ENCODE peak calls at places on chromosome 9, in six cellular contexts. One of them, this sample, is unnamed.

GRCh38 chr9:875119-875962 is 33.8 kb downstream of the DMRT1 start:
- DNase-seq in PC-3: no peak
- DNase-seq in HL-60: no peak
- DNase-seq in AG04450: no peak
- DNase-seq in PC-9: no peak
- DNase-seq in endothelial cell: no peak
- DNase-seq in this sample: no peak

GRCh38 chr9:122219856-122220672 is 8.7 kb downstream of the LHX6 start:
- DNase-seq in PC-3: no peak
- DNase-seq in HL-60: no peak
- DNase-seq in AG04450: no peak
- DNase-seq in PC-9: no peak
- DNase-seq in endothelial cell: peak
- DNase-seq in this sample: no peak

GRCh38 chr9:15889555-15889954 is 336.7 kb downstream of the CCDC171 start:
- DNase-seq in PC-3: no peak
- DNase-seq in HL-60: no peak
- DNase-seq in AG04450: no peak
- DNase-seq in PC-9: no peak
- DNase-seq in endothelial cell: no peak
- DNase-seq in this sample: no peak

GRCh38 chr9:81671880-81672280 is 17.5 kb downstream of the TLE1 start:
- DNase-seq in PC-3: no peak
- DNase-seq in HL-60: no peak
- DNase-seq in AG04450: no peak
- DNase-seq in PC-9: no peak
- DNase-seq in endothelial cell: no peak
- DNase-seq in this sample: no peak

GRCh38 chr9:16509946-16510504 is 360.4 kb downstream of the BNC2 start:
- DNase-seq in PC-3: peak
- DNase-seq in HL-60: no peak
- DNase-seq in AG04450: no peak
- DNase-seq in PC-9: no peak
- DNase-seq in endothelial cell: no peak
- DNase-seq in this sample: no peak

GRCh38 chr9:1048853-1049252 is 1.3 kb upstream of the DMRT2 start:
- DNase-seq in PC-3: no peak
- DNase-seq in HL-60: no peak
- DNase-seq in AG04450: no peak
- DNase-seq in PC-9: no peak
- DNase-seq in endothelial cell: no peak
- DNase-seq in this sample: no peak

GRCh38 chr9:123511326-123511974 is 155.5 kb downstream of the CRB2 start:
- DNase-seq in PC-3: no peak
- DNase-seq in HL-60: no peak
- DNase-seq in AG04450: no peak
- DNase-seq in PC-9: no peak
- DNase-seq in endothelial cell: no peak
- DNase-seq in this sample: no peak

GRCh38 chr9:131672451-131672850 is 67.4 kb downstream of the RAPGEF1 start:
- DNase-seq in PC-3: no peak
- DNase-seq in HL-60: no peak
- DNase-seq in AG04450: no peak
- DNase-seq in PC-9: no peak
- DNase-seq in endothelial cell: no peak
- DNase-seq in this sample: no peak

GRCh38 chr9:133731876-133732321 is 6.3 kb downstream of the SARDH start:
- DNase-seq in PC-3: peak
- DNase-seq in HL-60: no peak
- DNase-seq in AG04450: no peak
- DNase-seq in PC-9: peak
- DNase-seq in endothelial cell: no peak
- DNase-seq in this sample: no peak

GRCh38 chr9:116270559-116270958 is 117.0 kb downstream of the PAPPA start:
- DNase-seq in PC-3: no peak
- DNase-seq in HL-60: no peak
- DNase-seq in AG04450: no peak
- DNase-seq in PC-9: no peak
- DNase-seq in endothelial cell: no peak
- DNase-seq in this sample: no peak

GRCh38 chr9:108991479-108991878 is 21.8 kb downstream of the CTNNAL1 start:
- DNase-seq in PC-3: peak
- DNase-seq in HL-60: no peak
- DNase-seq in AG04450: no peak
- DNase-seq in PC-9: no peak
- DNase-seq in endothelial cell: no peak
- DNase-seq in this sample: no peak

GRCh38 chr9:128389395-128390149 is 18.4 kb downstream of the URM1 start:
- DNase-seq in PC-3: no peak
- DNase-seq in HL-60: no peak
- DNase-seq in AG04450: no peak
- DNase-seq in PC-9: no peak
- DNase-seq in endothelial cell: no peak
- DNase-seq in this sample: no peak

GRCh38 chr9:110479481-110479880 is 100.1 kb downstream of the SVEP1 start:
- DNase-seq in PC-3: no peak
- DNase-seq in HL-60: no peak
- DNase-seq in AG04450: no peak
- DNase-seq in PC-9: no peak
- DNase-seq in endothelial cell: no peak
- DNase-seq in this sample: no peak

GRCh38 chr9:21470126-21470525 is 12.0 kb downstream of the IFNE start:
- DNase-seq in PC-3: no peak
- DNase-seq in HL-60: no peak
- DNase-seq in AG04450: no peak
- DNase-seq in PC-9: no peak
- DNase-seq in endothelial cell: no peak
- DNase-seq in this sample: no peak
- TF ChIP-seq CTCF in PC-3: no peak
- TF ChIP-seq CTCF in HL-60: no peak
- TF ChIP-seq CTCF in AG04450: no peak
- TF ChIP-seq CTCF in PC-9: no peak
- TF ChIP-seq CTCF in endothelial cell: no peak
- TF ChIP-seq CTCF in this sample: no peak

GRCh38 chr9:37908283-37908682 is 4.4 kb upstream of the SLC25A51 start:
- DNase-seq in PC-3: no peak
- DNase-seq in HL-60: no peak
- DNase-seq in AG04450: no peak
- DNase-seq in PC-9: peak
- DNase-seq in endothelial cell: no peak
- DNase-seq in this sample: no peak
- TF ChIP-seq CTCF in PC-3: no peak
- TF ChIP-seq CTCF in HL-60: no peak
- TF ChIP-seq CTCF in AG04450: no peak
- TF ChIP-seq CTCF in PC-9: no peak
- TF ChIP-seq CTCF in endothelial cell: no peak
- TF ChIP-seq CTCF in this sample: no peak

GRCh38 chr9:89042984-89043383 is 51.7 kb downstream of the S1PR3 start:
- DNase-seq in PC-3: no peak
- DNase-seq in HL-60: no peak
- DNase-seq in AG04450: no peak
- DNase-seq in PC-9: no peak
- DNase-seq in endothelial cell: no peak
- DNase-seq in this sample: no peak
- TF ChIP-seq CTCF in PC-3: no peak
- TF ChIP-seq CTCF in HL-60: no peak
- TF ChIP-seq CTCF in AG04450: no peak
- TF ChIP-seq CTCF in PC-9: no peak
- TF ChIP-seq CTCF in endothelial cell: no peak
- TF ChIP-seq CTCF in this sample: no peak

GRCh38 chr9:33378121-33378795 is 24.1 kb downstream of the AQP7 start:
- DNase-seq in PC-3: no peak
- DNase-seq in HL-60: no peak
- DNase-seq in AG04450: no peak
- DNase-seq in PC-9: no peak
- DNase-seq in endothelial cell: no peak
- DNase-seq in this sample: no peak

GRCh38 chr9:33381231-33381791 is 21.1 kb downstream of the AQP7 start:
- DNase-seq in PC-3: no peak
- DNase-seq in HL-60: no peak
- DNase-seq in AG04450: no peak
- DNase-seq in PC-9: no peak
- DNase-seq in endothelial cell: no peak
- DNase-seq in this sample: no peak

GRCh38 chr9:33379666-33380389 is 22.5 kb downstream of the AQP7 start:
- DNase-seq in PC-3: no peak
- DNase-seq in HL-60: no peak
- DNase-seq in AG04450: no peak
- DNase-seq in PC-9: no peak
- DNase-seq in endothelial cell: no peak
- DNase-seq in this sample: no peak

GRCh38 chr9:33377089-33377715 is 25.2 kb downstream of the AQP7 start:
- DNase-seq in PC-3: no peak
- DNase-seq in HL-60: no peak
- DNase-seq in AG04450: no peak
- DNase-seq in PC-9: no peak
- DNase-seq in endothelial cell: no peak
- DNase-seq in this sample: no peak

DNA sequence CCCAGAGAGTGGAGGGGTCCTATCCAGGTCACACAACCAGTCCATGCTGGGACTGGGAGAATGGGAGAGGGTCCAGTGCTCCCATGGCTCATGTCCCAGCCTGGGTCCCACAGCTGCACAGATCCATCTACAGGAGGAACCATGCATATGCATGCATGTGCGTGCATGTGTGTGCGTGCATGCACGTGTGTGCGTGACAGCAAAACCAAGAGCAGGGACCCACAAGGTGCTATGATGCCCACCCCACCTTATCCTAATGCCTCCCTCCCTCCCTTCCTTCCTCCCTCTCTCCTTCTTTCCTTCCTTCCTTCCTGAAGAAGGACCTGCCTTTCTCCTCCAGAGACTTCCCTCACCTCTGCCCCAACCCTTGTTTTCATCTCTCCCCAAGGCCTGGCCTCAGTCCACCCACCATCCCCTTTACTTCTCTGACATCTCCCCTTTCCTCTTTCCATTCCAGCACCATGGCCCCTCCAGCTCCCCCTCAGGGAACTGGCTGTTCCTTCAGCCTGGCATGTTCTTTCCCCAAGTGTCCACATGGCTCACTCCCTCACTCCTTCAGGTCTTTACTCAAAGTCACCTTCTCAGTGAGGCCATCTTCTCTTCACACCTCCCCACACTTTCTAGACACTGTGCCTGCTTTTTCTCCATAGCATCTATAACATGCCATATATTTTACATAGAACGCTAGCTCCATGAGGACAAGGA is 21.8 kb downstream of the AQP7 start:
- DNase-seq in PC-3: no peak
- DNase-seq in HL-60: no peak
- DNase-seq in AG04450: no peak
- DNase-seq in PC-9: no peak
- DNase-seq in endothelial cell: no peak
- DNase-seq in this sample: no peak
- TF ChIP-seq CTCF in PC-3: no peak
- TF ChIP-seq CTCF in HL-60: no peak
- TF ChIP-seq CTCF in AG04450: no peak
- TF ChIP-seq CTCF in PC-9: no peak
- TF ChIP-seq CTCF in endothelial cell: no peak
- TF ChIP-seq CTCF in this sample: no peak

DNA sequence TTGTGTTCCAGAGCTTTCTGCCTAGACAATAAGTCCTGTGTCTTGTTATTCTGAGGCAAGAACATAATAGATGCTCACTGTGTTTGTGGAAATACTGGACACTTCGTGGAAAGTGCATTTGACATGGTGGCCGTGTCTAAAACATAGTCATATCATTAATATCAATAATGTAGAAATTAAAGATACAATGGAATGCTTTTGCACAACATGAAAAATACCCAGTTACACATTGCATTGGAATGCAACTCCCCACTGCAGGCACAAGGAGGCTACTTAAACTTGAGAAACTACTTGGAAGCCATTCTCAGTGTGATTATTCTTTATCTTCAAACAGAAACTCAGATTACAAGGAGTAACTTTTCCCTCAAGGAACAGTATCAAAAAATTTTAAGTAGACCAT is 145.3 kb upstream of the ZNF462 start:
- DNase-seq in PC-3: peak
- DNase-seq in HL-60: no peak
- DNase-seq in AG04450: peak
- DNase-seq in PC-9: peak
- DNase-seq in endothelial cell: no peak
- DNase-seq in this sample: no peak
- TF ChIP-seq CTCF in PC-3: peak
- TF ChIP-seq CTCF in HL-60: no peak
- TF ChIP-seq CTCF in AG04450: peak
- TF ChIP-seq CTCF in PC-9: peak
- TF ChIP-seq CTCF in endothelial cell: no peak
- TF ChIP-seq CTCF in this sample: no peak

DNA sequence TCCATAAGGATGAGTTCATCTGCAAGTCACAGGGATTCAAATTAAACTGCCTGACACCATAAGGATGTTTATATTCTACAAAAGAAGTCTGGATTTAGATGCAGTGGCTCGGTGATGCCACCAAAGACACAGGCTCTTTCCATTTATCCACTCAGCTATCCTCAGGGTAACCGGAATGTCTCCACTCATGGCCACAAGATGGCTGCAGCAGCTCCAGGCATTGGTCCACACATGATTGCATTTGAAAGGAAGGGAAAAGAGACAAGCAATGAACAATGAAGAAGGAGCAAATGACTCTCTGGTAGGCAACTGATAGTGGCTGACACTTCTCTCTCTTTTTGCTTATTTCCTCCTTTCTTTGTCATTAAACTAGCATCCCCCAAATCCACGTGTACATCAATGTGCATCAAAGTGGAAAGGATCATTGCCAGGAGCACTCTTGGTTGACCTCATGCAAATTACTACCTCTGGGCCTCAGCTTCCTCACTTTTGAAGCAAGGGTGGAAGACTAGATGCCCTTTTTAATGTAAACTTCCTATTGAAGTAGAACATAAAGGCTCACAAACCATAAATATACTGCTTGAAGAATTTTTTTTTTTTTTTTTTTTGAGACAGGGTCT is 7.2 kb upstream of the SNX30 start:
- DNase-seq in PC-3: no peak
- DNase-seq in HL-60: no peak
- DNase-seq in AG04450: no peak
- DNase-seq in PC-9: no peak
- DNase-seq in endothelial cell: no peak
- DNase-seq in this sample: no peak
- TF ChIP-seq CTCF in PC-3: peak
- TF ChIP-seq CTCF in HL-60: no peak
- TF ChIP-seq CTCF in AG04450: peak
- TF ChIP-seq CTCF in PC-9: no peak
- TF ChIP-seq CTCF in endothelial cell: no peak
- TF ChIP-seq CTCF in this sample: no peak

DNA sequence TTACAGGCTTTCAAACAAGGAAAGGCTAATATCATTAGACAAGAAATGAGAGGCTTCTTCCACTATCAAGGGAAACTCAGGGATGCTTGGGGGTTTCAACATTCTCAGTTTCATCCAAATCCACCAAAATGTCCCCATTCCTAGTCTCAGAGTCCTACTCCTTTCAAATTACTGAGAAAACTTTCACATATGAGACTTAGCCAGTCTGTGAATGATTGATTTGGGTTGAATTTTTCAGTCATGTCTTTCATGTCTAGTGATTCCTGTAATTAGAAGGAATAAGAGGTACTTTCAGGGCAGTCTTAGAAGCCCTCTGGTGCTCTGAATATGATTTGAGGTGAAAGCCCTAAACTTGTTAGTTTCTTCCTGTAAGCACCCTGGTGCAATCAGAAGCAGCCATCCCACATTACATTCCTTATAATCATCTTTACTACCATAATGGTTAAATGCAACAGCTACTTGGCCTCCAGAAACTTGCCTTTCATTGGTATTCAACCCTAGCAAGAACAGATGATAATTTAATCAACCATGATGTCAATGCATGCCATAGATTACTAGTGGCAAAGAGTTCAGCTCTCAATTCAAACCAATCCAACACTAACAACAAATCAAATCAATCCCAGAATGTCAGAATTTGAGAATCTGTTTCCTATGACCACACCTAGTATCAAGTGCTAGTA is 50.7 kb upstream of the RIC1 start:
- DNase-seq in PC-3: no peak
- DNase-seq in HL-60: no peak
- DNase-seq in AG04450: no peak
- DNase-seq in PC-9: no peak
- DNase-seq in endothelial cell: no peak
- DNase-seq in this sample: no peak
- TF ChIP-seq CTCF in PC-3: no peak
- TF ChIP-seq CTCF in HL-60: no peak
- TF ChIP-seq CTCF in AG04450: no peak
- TF ChIP-seq CTCF in PC-9: no peak
- TF ChIP-seq CTCF in endothelial cell: no peak
- TF ChIP-seq CTCF in this sample: no peak